ENCODE peak calls at places on chromosomes 16 and 17, in ten cellular contexts. R is fibroblast of lung, L is RWPE1, I is lower lobe of right lung, M is adrenal gland, Q is substantia nigra, Z is SK-N-SH, A is hepatocyte, X is heart left ventricle, S is uterus. E is an unnamed sample.

GRCh38 chr17:38586788-38587187 is 19.0 kb downstream of the SRCIN1 start:
- DNase-seq in R (no peak), L (no peak), I (no peak), M (no peak), Q (no peak), Z (no peak), A (no peak), X (no peak), S (no peak), E (no peak)

GRCh38 chr16:88070989-88071625 is 119.9 kb downstream of the BANP start:
- DNase-seq in R (no peak), L (no peak), I (peak; percentile 33), M (no peak), Q (no peak), Z (no peak), A (no peak), X (no peak), S (no peak), E (no peak)

GRCh38 chr17:17019430-17019762 is 22.9 kb upstream of the MPRIP start:
- DNase-seq in R (no peak), L (no peak), I (no peak), M (no peak), Q (no peak), Z (no peak), A (no peak), X (no peak), S (no peak), E (no peak)

GRCh38 chr16:53779186-53779585 is 75.2 kb downstream of the FTO start:
- DNase-seq in R (no peak), L (no peak), I (no peak), M (no peak), Q (no peak), Z (no peak), A (no peak), X (no peak), S (no peak), E (no peak)

GRCh38 chr16:53753431-53753830 is 49.5 kb downstream of the FTO start:
- DNase-seq in R (no peak), L (no peak), I (no peak), M (no peak), Q (no peak), Z (no peak), A (no peak), X (no peak), S (no peak), E (no peak)

GRCh38 chr17:19021622-19022083 is 17.1 kb upstream of the FAM83G start:
- DNase-seq in R (no peak), L (no peak), I (peak; percentile 55), M (no peak), Q (no peak), Z (no peak), A (no peak), X (no peak), S (no peak), E (no peak)

GRCh38 chr16:14510581-14510938 is 119.5 kb downstream of the PARN start:
- DNase-seq in R (no peak), L (no peak), I (no peak), M (no peak), Q (no peak), Z (no peak), A (no peak), X (no peak), S (no peak), E (no peak)

GRCh38 chr17:4340914-4341615 is 25.4 kb downstream of the UBE2G1 start:
- DNase-seq in R (no peak), L (no peak), I (no peak), M (no peak), Q (no peak), Z (no peak), A (no peak), X (no peak), S (no peak), E (no peak)

GRCh38 chr17:76700627-76701470 is 9.9 kb downstream of the MXRA7 start:
- DNase-seq in R (peak; percentile 77), L (peak; percentile 73), I (no peak), M (peak; percentile 88), Q (no peak), Z (peak; percentile 85), A (peak; percentile 50), X (peak; percentile 86), S (peak; percentile 77), E (peak; percentile 43)

GRCh38 chr17:72421128-72422092 is 300.6 kb downstream of the SOX9 start:
- DNase-seq in R (peak; percentile 84), L (peak; percentile 95), I (no peak), M (peak; percentile 84), Q (no peak), Z (no peak), A (peak; percentile 90), X (no peak), S (no peak), E (no peak)

GRCh38 chr16:11165894-11166665 is 89.9 kb downstream of the SOCS1 start:
- DNase-seq in R (no peak), L (no peak), I (no peak), M (no peak), Q (no peak), Z (no peak), A (no peak), X (no peak), S (no peak), E (no peak)

GRCh38 chr16:50502616-50503000 is 45.6 kb upstream of the NKD1 start:
- DNase-seq in R (no peak), L (no peak), I (no peak), M (no peak), Q (no peak), Z (no peak), A (no peak), X (no peak), S (no peak), E (no peak)

GRCh38 chr17:60231234-60231633 is 81.5 kb downstream of the CA4 start:
- DNase-seq in R (peak; percentile 60), L (peak; percentile 8), I (no peak), M (no peak), Q (no peak), Z (peak; percentile 53), A (peak; percentile 15), X (no peak), S (no peak), E (no peak)

GRCh38 chr17:63646492-63646815 is 24.2 kb downstream of the MAP3K3 start:
- DNase-seq in R (no peak), L (no peak), I (no peak), M (no peak), Q (no peak), Z (no peak), A (no peak), X (no peak), S (no peak), E (no peak)

GRCh38 chr17:29572691-29573557 is 4.4 kb downstream of the TP53I13 start:
- DNase-seq in R (peak; percentile 47), L (no peak), I (peak; percentile 67), M (peak; percentile 80), Q (peak; percentile 33), Z (peak; percentile 89), A (peak; percentile 81), X (peak; percentile 80), S (peak; percentile 69), E (peak; percentile 44)

GRCh38 chr16:2879854-2880508 is 3.0 kb upstream of the FLYWCH2 start:
- DNase-seq in R (no peak), L (no peak), I (no peak), M (no peak), Q (no peak), Z (no peak), A (no peak), X (no peak), S (no peak), E (no peak)

GRCh38 chr16:2874032-2874431 is 9.0 kb upstream of the FLYWCH2 start:
- DNase-seq in R (no peak), L (no peak), I (peak; percentile 2), M (no peak), Q (no peak), Z (no peak), A (no peak), X (no peak), S (no peak), E (no peak)

GRCh38 chr16:2871926-2872325 is 11.1 kb upstream of the FLYWCH2 start:
- DNase-seq in R (no peak), L (no peak), I (peak; percentile 31), M (no peak), Q (no peak), Z (no peak), A (no peak), X (no peak), S (no peak), E (no peak)

GRCh38 chr16:2869502-2870064 is 11.6 kb upstream of the PRSS22 start:
- DNase-seq in R (no peak), L (no peak), I (no peak), M (no peak), Q (no peak), Z (no peak), A (no peak), X (no peak), S (no peak), E (no peak)

GRCh38 chr16:2874584-2875362 is 8.2 kb upstream of the FLYWCH2 start:
- DNase-seq in R (peak; percentile 68), L (peak; percentile 58), I (peak; percentile 90), M (peak; percentile 90), Q (peak; percentile 72), Z (peak; percentile 89), A (peak; percentile 87), X (peak; percentile 80), S (peak; percentile 78), E (peak; percentile 53)
- H3K27ac ChIP-seq in R (no peak overlapping the region), L (peak overlapping the region; percentile 23), I (no peak overlapping the region), M (no peak overlapping the region), Q (no peak overlapping the region), Z (no peak overlapping the region), A (no peak overlapping the region), X (no peak overlapping the region), S (no peak overlapping the region), E (no peak overlapping the region)

GRCh38 chr17:28142355-28142754 is 99.9 kb downstream of the NLK start:
- DNase-seq in R (no peak), L (no peak), I (no peak), M (no peak), Q (no peak), Z (no peak), A (no peak), X (no peak), S (no peak), E (no peak)
- H3K27ac ChIP-seq in R (no peak overlapping the region), L (no peak overlapping the region), I (no peak overlapping the region), M (peak overlapping the region; percentile 48), Q (peak overlapping the region; percentile 83), Z (no peak overlapping the region), A (no peak overlapping the region), X (no peak overlapping the region), S (no peak overlapping the region), E (no peak overlapping the region)

GRCh38 chr17:37322826-37323561 is 52.8 kb upstream of the C17orf78 start:
- DNase-seq in R (no peak), L (no peak), I (no peak), M (no peak), Q (peak; percentile 23), Z (no peak), A (no peak), X (no peak), S (no peak), E (no peak)
- H3K27ac ChIP-seq in R (no peak overlapping the region), L (peak overlapping the region; percentile 28), I (no peak overlapping the region), M (no peak overlapping the region), Q (no peak overlapping the region), Z (no peak overlapping the region), A (no peak overlapping the region), X (no peak overlapping the region), S (no peak overlapping the region), E (no peak overlapping the region)

DNA sequence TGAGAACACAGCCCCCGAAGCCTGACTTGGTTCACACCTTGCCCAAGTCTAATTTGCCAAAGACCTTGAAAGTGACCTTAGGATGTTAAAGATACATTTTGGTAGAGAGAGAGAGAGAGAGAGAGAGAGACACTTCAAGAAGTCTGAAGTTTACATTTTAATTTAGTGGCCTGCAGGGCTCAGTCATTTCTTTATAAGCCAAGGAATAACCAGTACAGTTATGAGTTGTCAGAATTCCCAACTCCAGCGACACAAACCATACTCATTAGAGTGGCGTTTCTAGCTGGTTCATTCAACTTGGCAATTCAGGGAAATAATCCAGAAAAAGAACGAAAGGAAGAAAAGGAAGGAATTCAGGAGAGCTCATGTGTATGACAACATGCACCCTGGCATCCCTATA is 204.1 kb downstream of the CCDC182 start:
- DNase-seq in R (no peak), L (no peak), I (no peak), M (no peak), Q (no peak), Z (no peak), A (no peak), X (no peak), S (no peak), E (no peak)
- H3K27ac ChIP-seq in R (no peak overlapping the region), L (no peak overlapping the region), I (no peak overlapping the region), M (peak overlapping the region; percentile 82), Q (no peak overlapping the region), Z (peak overlapping the region; percentile 65), A (peak overlapping the region; percentile 79), X (no peak overlapping the region), S (peak overlapping the region; percentile 62), E (no peak overlapping the region)